ENCODE peak calls at places on chromosomes 1 and 21, in ten cellular contexts. F is hepatocyte; H is IMR-90; C is WERI-Rb-1; K is heart left ventricle; D is H9; P is AG04450; V is uterus; X is CD4-positive, alpha-beta T cell; R is cardiac muscle cell. T is an unnamed sample.

GRCh38 chr1:116940809-116941640 is 31.3 kb downstream of the PTGFRN start:
- DNase-seq in X (no peak), R (no peak), V (no peak), H (no peak), C (no peak), K (no peak), P (no peak), F (no peak), D (no peak), T (no peak)

GRCh38 chr21:20943476-20944085 is 54.6 kb upstream of the NCAM2 start:
- DNase-seq in V (no peak), F (no peak), K (no peak), H (no peak), R (no peak), C (no peak), X (no peak), P (no peak), D (no peak), T (no peak)

GRCh38 chr1:238489006-238489405 is 598.3 kb upstream of the ZP4 start:
- DNase-seq in X (no peak), H (peak; percentile 59), C (no peak), K (no peak), D (no peak), P (no peak), V (no peak), R (no peak), F (no peak), T (no peak)

GRCh38 chr1:225914391-225914790 is 9.7 kb downstream of the PYCR2 start:
- DNase-seq in D (no peak), P (no peak), V (no peak), F (no peak), K (no peak), H (no peak), C (no peak), R (no peak), X (no peak), T (no peak)

GRCh38 chr1:103941086-103941485 is 191.4 kb downstream of the AMY1C start:
- DNase-seq in H (no peak), X (no peak), V (no peak), F (no peak), P (no peak), K (no peak), R (no peak), C (no peak), D (no peak), T (no peak)

GRCh38 chr1:235027862-235028250 is 100.8 kb downstream of the TOMM20 start:
- DNase-seq in K (no peak), H (no peak), X (no peak), V (no peak), F (no peak), P (no peak), R (no peak), D (no peak), C (no peak), T (no peak)

GRCh38 chr1:201357211-201357610 is 20.3 kb downstream of the TNNT2 start:
- DNase-seq in R (no peak), C (no peak), H (no peak), V (no peak), K (peak; percentile 75), X (no peak), P (no peak), F (no peak), D (no peak), T (no peak)

GRCh38 chr1:184624626-184625025 is 130.0 kb downstream of the EDEM3 start:
- DNase-seq in K (no peak), D (no peak), F (no peak), C (no peak), R (no peak), P (no peak), X (no peak), H (peak; percentile 29), V (no peak), T (peak; percentile 49)

GRCh38 chr1:66137235-66137634 is 344.5 kb downstream of the PDE4B start:
- DNase-seq in R (no peak), F (no peak), V (no peak), H (peak; percentile 6), P (no peak), C (no peak), D (no peak), K (no peak), X (no peak), T (no peak)

GRCh38 chr1:220527279-220528048 is 472 bp upstream of the MARK1 start:
- DNase-seq in R (peak; percentile 2), V (peak; percentile 21), P (no peak), K (peak; percentile 57), F (peak; percentile 28), H (no peak), D (peak; percentile 39), C (no peak), X (no peak), T (no peak)

GRCh38 chr1:8664887-8665286 is 152.6 kb downstream of the RERE start:
- DNase-seq in C (no peak), V (no peak), K (no peak), F (no peak), R (no peak), H (no peak), P (no peak), X (no peak), D (no peak), T (no peak)

GRCh38 chr1:40877681-40878080 is 15.5 kb upstream of the CITED4 start:
- DNase-seq in F (no peak), D (no peak), R (peak; percentile 89), X (no peak), P (peak; percentile 51), K (peak; percentile 58), V (peak; percentile 48), H (peak; percentile 91), C (peak; percentile 78), T (peak; percentile 77)

DNA sequence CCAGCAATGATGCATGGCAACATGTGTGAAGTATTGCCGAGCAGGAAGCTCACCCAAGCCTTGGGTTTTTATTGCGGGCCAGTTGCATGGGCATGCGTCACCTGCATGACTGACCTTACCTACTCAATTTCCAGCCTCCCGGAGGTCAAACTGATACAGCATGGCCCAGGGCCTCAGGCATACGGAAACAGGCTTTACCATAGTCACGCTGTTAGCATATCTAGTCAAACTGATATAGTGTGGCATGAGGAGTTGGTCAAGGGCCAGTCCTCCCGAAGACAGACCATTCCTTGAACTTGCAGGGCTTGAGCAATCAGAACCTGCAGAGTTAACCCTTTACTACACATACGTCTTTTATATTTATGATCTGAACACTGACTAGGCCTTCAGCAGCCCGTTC is 6.4 kb upstream of the DUSP12 start:
- DNase-seq in P (no peak), V (no peak), C (no peak), K (no peak), H (no peak), R (peak; percentile 69), D (no peak), X (no peak), F (peak; percentile 26), T (no peak)
- H3K27ac ChIP-seq in P (no peak overlapping the region), V (no peak overlapping the region), C (no peak overlapping the region), K (no peak overlapping the region), H (no peak overlapping the region), R (no peak overlapping the region), D (no peak overlapping the region), X (no peak overlapping the region), F (peak overlapping the region; percentile 73), T (no peak overlapping the region)

GRCh38 chr1:20152599-20152930 is 13.4 kb downstream of the PLA2G2F start:
- DNase-seq in X (no peak), V (no peak), C (no peak), R (no peak), H (no peak), P (no peak), F (no peak), K (no peak), D (no peak), T (no peak)
- TF ChIP-seq CTCF in X (peak; percentile 51), V (no peak), C (no peak), R (peak; percentile 24), H (no peak), P (no peak), F (no peak), K (peak; percentile 2), D (no peak), T (peak; percentile 53)

GRCh38 chr21:41873005-41873404 is 6.1 kb downstream of the PRDM15 start:
- DNase-seq in K (no peak), D (no peak), X (no peak), C (peak; percentile 54), P (no peak), F (no peak), H (no peak), V (no peak), R (no peak), T (no peak)
- H3K27ac ChIP-seq in K (no peak overlapping the region), D (no peak overlapping the region), X (no peak overlapping the region), C (no peak overlapping the region), P (no peak overlapping the region), F (no peak overlapping the region), H (no peak overlapping the region), V (no peak overlapping the region), R (no peak overlapping the region), T (no peak overlapping the region)

GRCh38 chr1:112618114-112618720 is 724 bp downstream of the ST7L start:
- DNase-seq in D (no peak), H (peak; percentile 44), F (peak; percentile 17), P (no peak), K (no peak), X (peak; percentile 55), V (no peak), R (peak; percentile 40), C (no peak), T (no peak)

GRCh38 chr1:112625696-112626095 is 6.1 kb downstream of the CAPZA1 start:
- DNase-seq in V (no peak), C (no peak), H (no peak), X (no peak), R (peak; percentile 79), P (no peak), K (peak; percentile 50), D (no peak), F (peak; percentile 13), T (no peak)

GRCh38 chr1:112618721-112619517 is at the start of gene ST7L:
- DNase-seq in K (peak; percentile 85), D (peak; percentile 69), P (peak; percentile 26), R (peak; percentile 81), H (peak; percentile 69), F (peak; percentile 79), C (peak; percentile 84), X (peak; percentile 50), V (peak; percentile 71), T (peak; percentile 75)

GRCh38 chr1:112614460-112615065 is 4.4 kb downstream of the ST7L start:
- DNase-seq in C (peak; percentile 12), F (peak; percentile 38), K (no peak), P (peak; percentile 11), V (no peak), X (no peak), D (no peak), H (peak; percentile 64), R (peak; percentile 74), T (no peak)

DNA sequence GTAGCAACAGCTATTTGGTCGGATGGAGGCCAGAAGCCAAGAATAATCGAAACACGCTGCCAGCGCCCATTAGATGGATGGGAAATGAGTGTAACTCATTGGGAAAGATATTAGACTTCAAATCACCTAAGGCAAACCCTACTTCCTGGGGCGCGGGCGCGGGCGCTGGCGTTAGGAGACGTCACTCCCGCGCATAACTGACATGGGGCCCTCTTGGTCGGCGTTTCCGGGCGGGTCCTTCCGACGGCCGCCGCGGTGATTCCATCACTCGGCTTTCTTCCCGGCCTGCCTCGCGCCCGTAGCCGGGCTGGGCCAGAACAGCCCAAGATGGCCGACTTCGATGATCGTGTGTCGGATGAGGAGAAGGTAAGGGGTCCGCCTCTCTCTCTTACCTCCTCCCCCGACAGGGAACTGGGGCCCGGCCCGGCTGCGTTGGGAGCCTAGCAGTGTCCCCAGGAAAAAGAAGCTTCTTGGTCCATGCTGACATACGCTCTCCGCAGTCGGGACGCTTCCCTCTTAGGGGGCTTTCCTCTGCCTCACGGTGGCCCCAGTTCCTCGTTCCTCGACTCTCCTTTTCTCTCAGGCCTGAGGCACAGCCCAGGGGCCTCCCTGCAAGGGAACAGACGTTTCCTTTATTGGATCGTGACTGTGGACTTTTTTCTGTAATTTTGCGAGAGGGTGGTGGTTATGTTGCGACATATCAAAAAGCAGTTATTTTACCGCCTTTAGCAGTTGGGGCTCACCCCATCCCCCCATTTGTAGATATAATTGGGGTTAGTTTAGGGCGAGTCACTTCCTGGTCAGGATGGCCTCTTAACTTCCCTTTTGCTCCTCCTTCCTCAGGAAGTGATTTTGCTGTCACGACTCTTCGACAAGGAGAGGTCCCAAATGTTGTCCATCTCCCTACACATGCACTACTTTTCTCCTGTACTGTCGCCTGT is at the start of gene CAPZA1:
- DNase-seq in P (peak; percentile 78), F (peak; percentile 96), R (peak; percentile 96), X (peak; percentile 88), K (peak; percentile 95), H (peak; percentile 90), V (peak; percentile 91), D (peak; percentile 88), C (peak; percentile 89), T (peak; percentile 95)
- TF ChIP-seq CTCF in P (no peak), F (no peak), R (no peak), X (no peak), K (no peak), H (no peak), V (no peak), D (no peak), C (no peak), T (no peak)